ENCODE peak calls at places on chromosomes 12 and 14, in five cellular contexts. One of them, this sample, is unnamed.

GRCh38 chr14:23054000-23054811 is 3.1 kb downstream of the CDH24 start:
- DNase-seq in stimulated activated CD8-positive, alpha-beta memory T cell treated with anti-CD3 and anti-CD28 coated beads, Interleukin-12 subunit alpha, Interleukin-12 subunit beta, amount 100 ng/mL, for 1 hour: no peak
- DNase-seq in HFF-Myc: no peak
- DNase-seq in WTC11: peak; percentile 61
- DNase-seq in mucosa of descending colon: no peak
- DNase-seq in this sample: no peak

GRCh38 chr12:104615048-104615561 is 158.4 kb downstream of the CHST11 start:
- DNase-seq in stimulated activated CD8-positive, alpha-beta memory T cell treated with anti-CD3 and anti-CD28 coated beads, Interleukin-12 subunit alpha, Interleukin-12 subunit beta, amount 100 ng/mL, for 1 hour: no peak
- DNase-seq in HFF-Myc: no peak
- DNase-seq in WTC11: no peak
- DNase-seq in mucosa of descending colon: peak; percentile 55
- DNase-seq in this sample: no peak

GRCh38 chr14:93775158-93775557 is 13.1 kb downstream of the PRIMA1 start:
- DNase-seq in stimulated activated CD8-positive, alpha-beta memory T cell treated with anti-CD3 and anti-CD28 coated beads, Interleukin-12 subunit alpha, Interleukin-12 subunit beta, amount 100 ng/mL, for 1 hour: no peak
- DNase-seq in HFF-Myc: no peak
- DNase-seq in WTC11: no peak
- DNase-seq in mucosa of descending colon: no peak
- DNase-seq in this sample: no peak

GRCh38 chr14:90570463-90570860 is 173.6 kb downstream of the CALM1 start:
- DNase-seq in stimulated activated CD8-positive, alpha-beta memory T cell treated with anti-CD3 and anti-CD28 coated beads, Interleukin-12 subunit alpha, Interleukin-12 subunit beta, amount 100 ng/mL, for 1 hour: no peak
- DNase-seq in HFF-Myc: no peak
- DNase-seq in WTC11: no peak
- DNase-seq in mucosa of descending colon: no peak
- DNase-seq in this sample: no peak

GRCh38 chr14:68894802-68895201 is 84.3 kb downstream of the ACTN1 start:
- DNase-seq in stimulated activated CD8-positive, alpha-beta memory T cell treated with anti-CD3 and anti-CD28 coated beads, Interleukin-12 subunit alpha, Interleukin-12 subunit beta, amount 100 ng/mL, for 1 hour: no peak
- DNase-seq in HFF-Myc: no peak
- DNase-seq in WTC11: no peak
- DNase-seq in mucosa of descending colon: no peak
- DNase-seq in this sample: no peak

GRCh38 chr12:54611715-54612116 is 23.0 kb downstream of the LACRT start:
- DNase-seq in stimulated activated CD8-positive, alpha-beta memory T cell treated with anti-CD3 and anti-CD28 coated beads, Interleukin-12 subunit alpha, Interleukin-12 subunit beta, amount 100 ng/mL, for 1 hour: no peak
- DNase-seq in HFF-Myc: no peak
- DNase-seq in WTC11: no peak
- DNase-seq in mucosa of descending colon: no peak
- DNase-seq in this sample: no peak

GRCh38 chr12:84550518-84550917 is 362.1 kb downstream of the SLC6A15 start:
- DNase-seq in stimulated activated CD8-positive, alpha-beta memory T cell treated with anti-CD3 and anti-CD28 coated beads, Interleukin-12 subunit alpha, Interleukin-12 subunit beta, amount 100 ng/mL, for 1 hour: no peak
- DNase-seq in HFF-Myc: no peak
- DNase-seq in WTC11: no peak
- DNase-seq in mucosa of descending colon: no peak
- DNase-seq in this sample: no peak

GRCh38 chr14:72638021-72638420 is 255.9 kb downstream of the DPF3 start:
- DNase-seq in stimulated activated CD8-positive, alpha-beta memory T cell treated with anti-CD3 and anti-CD28 coated beads, Interleukin-12 subunit alpha, Interleukin-12 subunit beta, amount 100 ng/mL, for 1 hour: no peak
- DNase-seq in HFF-Myc: peak; percentile 67
- DNase-seq in WTC11: no peak
- DNase-seq in mucosa of descending colon: no peak
- DNase-seq in this sample: no peak

GRCh38 chr14:23045419-23046357 is 3.7 kb downstream of the PSMB11 start:
- DNase-seq in stimulated activated CD8-positive, alpha-beta memory T cell treated with anti-CD3 and anti-CD28 coated beads, Interleukin-12 subunit alpha, Interleukin-12 subunit beta, amount 100 ng/mL, for 1 hour: no peak
- DNase-seq in HFF-Myc: no peak
- DNase-seq in WTC11: no peak
- DNase-seq in mucosa of descending colon: no peak
- DNase-seq in this sample: no peak

GRCh38 chr14:35821546-35822411 is 4.4 kb upstream of the BRMS1L start:
- DNase-seq in stimulated activated CD8-positive, alpha-beta memory T cell treated with anti-CD3 and anti-CD28 coated beads, Interleukin-12 subunit alpha, Interleukin-12 subunit beta, amount 100 ng/mL, for 1 hour: no peak
- DNase-seq in HFF-Myc: peak; percentile 21
- DNase-seq in WTC11: no peak
- DNase-seq in mucosa of descending colon: no peak
- DNase-seq in this sample: peak; percentile 6

GRCh38 chr12:112097641-112098040 is 10.9 kb downstream of the NAA25 start:
- DNase-seq in stimulated activated CD8-positive, alpha-beta memory T cell treated with anti-CD3 and anti-CD28 coated beads, Interleukin-12 subunit alpha, Interleukin-12 subunit beta, amount 100 ng/mL, for 1 hour: no peak
- DNase-seq in HFF-Myc: no peak
- DNase-seq in WTC11: no peak
- DNase-seq in mucosa of descending colon: no peak
- DNase-seq in this sample: no peak

GRCh38 chr12:93682846-93683261 is 5.7 kb downstream of the CRADD start:
- DNase-seq in stimulated activated CD8-positive, alpha-beta memory T cell treated with anti-CD3 and anti-CD28 coated beads, Interleukin-12 subunit alpha, Interleukin-12 subunit beta, amount 100 ng/mL, for 1 hour: no peak
- DNase-seq in HFF-Myc: no peak
- DNase-seq in WTC11: no peak
- DNase-seq in mucosa of descending colon: no peak
- DNase-seq in this sample: no peak

GRCh38 chr12:46676396-46676795 is 149.4 kb downstream of the SLC38A4 start:
- DNase-seq in stimulated activated CD8-positive, alpha-beta memory T cell treated with anti-CD3 and anti-CD28 coated beads, Interleukin-12 subunit alpha, Interleukin-12 subunit beta, amount 100 ng/mL, for 1 hour: no peak
- DNase-seq in HFF-Myc: no peak
- DNase-seq in WTC11: no peak
- DNase-seq in mucosa of descending colon: no peak
- DNase-seq in this sample: no peak

GRCh38 chr14:87230726-87231125 is 762.3 kb downstream of the GALC start:
- DNase-seq in stimulated activated CD8-positive, alpha-beta memory T cell treated with anti-CD3 and anti-CD28 coated beads, Interleukin-12 subunit alpha, Interleukin-12 subunit beta, amount 100 ng/mL, for 1 hour: no peak
- DNase-seq in HFF-Myc: no peak
- DNase-seq in WTC11: no peak
- DNase-seq in mucosa of descending colon: no peak
- DNase-seq in this sample: no peak

GRCh38 chr14:63960926-63961567 is 108.2 kb downstream of the SYNE2 start:
- DNase-seq in stimulated activated CD8-positive, alpha-beta memory T cell treated with anti-CD3 and anti-CD28 coated beads, Interleukin-12 subunit alpha, Interleukin-12 subunit beta, amount 100 ng/mL, for 1 hour: no peak
- DNase-seq in HFF-Myc: no peak
- DNase-seq in WTC11: no peak
- DNase-seq in mucosa of descending colon: no peak
- DNase-seq in this sample: no peak

GRCh38 chr12:50070314-50071060 is 13.1 kb downstream of the ASIC1 start:
- DNase-seq in stimulated activated CD8-positive, alpha-beta memory T cell treated with anti-CD3 and anti-CD28 coated beads, Interleukin-12 subunit alpha, Interleukin-12 subunit beta, amount 100 ng/mL, for 1 hour: peak; percentile 49
- DNase-seq in HFF-Myc: peak; percentile 69
- DNase-seq in WTC11: peak; percentile 84
- DNase-seq in mucosa of descending colon: peak; percentile 68
- DNase-seq in this sample: peak; percentile 83

GRCh38 chr14:24311837-24312615 is 724 bp downstream of the LTB4R start:
- DNase-seq in stimulated activated CD8-positive, alpha-beta memory T cell treated with anti-CD3 and anti-CD28 coated beads, Interleukin-12 subunit alpha, Interleukin-12 subunit beta, amount 100 ng/mL, for 1 hour: no peak
- DNase-seq in HFF-Myc: no peak
- DNase-seq in WTC11: no peak
- DNase-seq in mucosa of descending colon: no peak
- DNase-seq in this sample: peak; percentile 12

GRCh38 chr14:52259452-52259851 is 8.0 kb upstream of the PTGDR start:
- DNase-seq in stimulated activated CD8-positive, alpha-beta memory T cell treated with anti-CD3 and anti-CD28 coated beads, Interleukin-12 subunit alpha, Interleukin-12 subunit beta, amount 100 ng/mL, for 1 hour: no peak
- DNase-seq in HFF-Myc: no peak
- DNase-seq in WTC11: no peak
- DNase-seq in mucosa of descending colon: no peak
- DNase-seq in this sample: no peak

GRCh38 chr12:114530417-114530816 is 124.5 kb upstream of the TBX5 start:
- DNase-seq in stimulated activated CD8-positive, alpha-beta memory T cell treated with anti-CD3 and anti-CD28 coated beads, Interleukin-12 subunit alpha, Interleukin-12 subunit beta, amount 100 ng/mL, for 1 hour: no peak
- DNase-seq in HFF-Myc: no peak
- DNase-seq in WTC11: no peak
- DNase-seq in mucosa of descending colon: no peak
- DNase-seq in this sample: no peak

GRCh38 chr12:59742831-59743230 is 147.0 kb downstream of the SLC16A7 start:
- DNase-seq in stimulated activated CD8-positive, alpha-beta memory T cell treated with anti-CD3 and anti-CD28 coated beads, Interleukin-12 subunit alpha, Interleukin-12 subunit beta, amount 100 ng/mL, for 1 hour: no peak
- DNase-seq in HFF-Myc: no peak
- DNase-seq in WTC11: no peak
- DNase-seq in mucosa of descending colon: no peak
- DNase-seq in this sample: no peak

GRCh38 chr12:80325167-80325959 is 118.7 kb upstream of the PTPRQ start:
- DNase-seq in stimulated activated CD8-positive, alpha-beta memory T cell treated with anti-CD3 and anti-CD28 coated beads, Interleukin-12 subunit alpha, Interleukin-12 subunit beta, amount 100 ng/mL, for 1 hour: no peak
- DNase-seq in HFF-Myc: no peak
- DNase-seq in WTC11: no peak
- DNase-seq in mucosa of descending colon: no peak
- DNase-seq in this sample: no peak